ENCODE peak calls at places on chromosomes 2 and 18, in six cellular contexts. P, L, N, B, V and R are unnamed samples.

GRCh38 chr2:55452879-55453278 is 33.2 kb upstream of the CCDC88A start:
- DNase-seq in P (no peak), L (no peak), N (no peak), B (no peak), V (no peak), R (no peak)

GRCh38 chr2:66576381-66577330 is 141.7 kb downstream of the MEIS1 start:
- DNase-seq in P (peak; percentile 32), L (no peak), N (no peak), B (peak; percentile 62), V (no peak), R (peak; percentile 28)

GRCh38 chr2:31371691-31372090 is 42.9 kb downstream of the XDH start:
- DNase-seq in P (no peak), L (no peak), N (no peak), B (no peak), V (no peak), R (no peak)

GRCh38 chr2:216039918-216040317 is 26.6 kb upstream of the MREG start:
- DNase-seq in P (no peak), L (no peak), N (no peak), B (no peak), V (no peak), R (no peak)

GRCh38 chr2:231613054-231613654 is 20.5 kb downstream of the TEX44 start:
- DNase-seq in P (no peak), L (no peak), N (no peak), B (peak; percentile 42), V (no peak), R (no peak)

GRCh38 chr18:35479911-35480586 is 17.7 kb downstream of the INO80C start:
- DNase-seq in P (no peak), L (no peak), N (no peak), B (no peak), V (peak; percentile 46), R (no peak)

GRCh38 chr2:233775414-233775813 is 2.7 kb upstream of the MROH2A start:
- DNase-seq in P (no peak), L (no peak), N (no peak), B (no peak), V (no peak), R (no peak)

GRCh38 chr2:106759962-106760361 is 126.0 kb downstream of the ST6GAL2 start:
- DNase-seq in P (no peak), L (no peak), N (no peak), B (no peak), V (no peak), R (no peak)

GRCh38 chr2:2798337-2798736 is 467.3 kb upstream of the MYT1L start:
- DNase-seq in P (no peak), L (no peak), N (no peak), B (no peak), V (no peak), R (no peak)

GRCh38 chr18:30352551-30353168 is 689.9 kb downstream of the DSC3 start:
- DNase-seq in P (no peak), L (no peak), N (no peak), B (no peak), V (no peak), R (no peak)

GRCh38 chr2:15450808-15451207 is 110.3 kb downstream of the NBAS start:
- DNase-seq in P (no peak), L (no peak), N (no peak), B (no peak), V (no peak), R (no peak)

GRCh38 chr2:202317080-202317859 is 51.7 kb downstream of the NOP58 start:
- DNase-seq in P (peak; percentile 96), L (no peak), N (no peak), B (peak; percentile 91), V (peak; percentile 75), R (peak; percentile 73)

GRCh38 chr2:165725421-165725820 is 68.6 kb downstream of the GALNT3 start:
- DNase-seq in P (peak; percentile 86), L (no peak), N (no peak), B (peak; percentile 62), V (no peak), R (no peak)

GRCh38 chr2:108978709-108979111 is 10.3 kb downstream of the EDAR start:
- DNase-seq in P (no peak), L (no peak), N (no peak), B (no peak), V (no peak), R (no peak)

GRCh38 chr2:182593394-182593707 is 122.7 kb upstream of the DNAJC10 start:
- DNase-seq in P (peak; percentile 78), L (no peak), N (peak; percentile 26), B (peak; percentile 82), V (no peak), R (peak; percentile 55)

GRCh38 chr2:25567406-25567805 is 106.0 kb downstream of the DTNB start:
- DNase-seq in P (peak; percentile 53), L (no peak), N (no peak), B (peak; percentile 47), V (no peak), R (no peak)

GRCh38 chr2:75047907-75048625 is 89.6 kb downstream of the POLE4 start:
- DNase-seq in P (peak; percentile 82), L (no peak), N (no peak), B (peak; percentile 79), V (no peak), R (peak; percentile 64)

GRCh38 chr2:68734688-68735525 is at the start of gene ARHGAP25:
- DNase-seq in P (no peak), L (no peak), N (no peak), B (no peak), V (peak; percentile 31), R (no peak)

GRCh38 chr2:219058541-219059374 is 2.0 kb downstream of the IHH start:
- DNase-seq in P (no peak), L (no peak), N (no peak), B (peak; percentile 30), V (peak; percentile 82), R (peak; percentile 35)